ENCODE peak calls at places on chromosomes 12 and 14, in five cellular contexts. One of them, this sample, is unnamed.

GRCh38 chr12:542290-543113 is 82.8 kb downstream of the B4GALNT3 start:
- DNase-seq in HCT116: no peak
- DNase-seq in RWPE2: peak
- DNase-seq in NCI-H69: peak
- DNase-seq in NCI-H510A treated with DMSO at 0.1 percent for 48 hours: no peak
- DNase-seq in this sample: peak

GRCh38 chr12:1220127-1221092 is 229.4 kb downstream of the ERC1 start:
- DNase-seq in NCI-H69: peak
- DNase-seq in HCT116: no peak
- DNase-seq in NCI-H510A treated with DMSO at 0.1 percent for 48 hours: peak
- DNase-seq in RWPE2: no peak
- DNase-seq in this sample: no peak

GRCh38 chr12:49261726-49262125 is 3.2 kb upstream of the TUBA1C start:
- DNase-seq in NCI-H69: no peak
- DNase-seq in RWPE2: no peak
- DNase-seq in NCI-H510A treated with DMSO at 0.1 percent for 48 hours: no peak
- DNase-seq in HCT116: no peak
- DNase-seq in this sample: no peak

GRCh38 chr12:56722832-56723231 is 2.3 kb downstream of the NACA start:
- DNase-seq in RWPE2: no peak
- DNase-seq in HCT116: no peak
- DNase-seq in NCI-H510A treated with DMSO at 0.1 percent for 48 hours: no peak
- DNase-seq in NCI-H69: no peak
- DNase-seq in this sample: no peak

GRCh38 chr14:54627718-54628345 is 60.9 kb downstream of the SAMD4A start:
- DNase-seq in NCI-H69: no peak
- DNase-seq in RWPE2: no peak
- DNase-seq in HCT116: no peak
- DNase-seq in NCI-H510A treated with DMSO at 0.1 percent for 48 hours: no peak
- DNase-seq in this sample: peak

GRCh38 chr12:107355612-107356011 is 262.3 kb upstream of the CRY1 start:
- DNase-seq in HCT116: no peak
- DNase-seq in NCI-H510A treated with DMSO at 0.1 percent for 48 hours: no peak
- DNase-seq in NCI-H69: no peak
- DNase-seq in RWPE2: no peak
- DNase-seq in this sample: no peak

GRCh38 chr12:127363392-127363791 is 903.6 kb upstream of the TMEM132C start:
- DNase-seq in NCI-H510A treated with DMSO at 0.1 percent for 48 hours: no peak
- DNase-seq in HCT116: peak
- DNase-seq in NCI-H69: peak
- DNase-seq in RWPE2: no peak
- DNase-seq in this sample: no peak

GRCh38 chr14:26385302-26385701 is 212.5 kb downstream of the NOVA1 start:
- DNase-seq in RWPE2: no peak
- DNase-seq in NCI-H69: no peak
- DNase-seq in NCI-H510A treated with DMSO at 0.1 percent for 48 hours: no peak
- DNase-seq in HCT116: no peak
- DNase-seq in this sample: no peak

GRCh38 chr12:1731019-1731687 is 40.3 kb downstream of the ADIPOR2 start:
- DNase-seq in NCI-H510A treated with DMSO at 0.1 percent for 48 hours: no peak
- DNase-seq in RWPE2: no peak
- DNase-seq in HCT116: no peak
- DNase-seq in NCI-H69: no peak
- DNase-seq in this sample: no peak

GRCh38 chr14:67137744-67138371 is 51.4 kb upstream of the GARIN2 start:
- DNase-seq in RWPE2: no peak
- DNase-seq in NCI-H510A treated with DMSO at 0.1 percent for 48 hours: no peak
- DNase-seq in NCI-H69: peak
- DNase-seq in HCT116: no peak
- DNase-seq in this sample: no peak

GRCh38 chr12:47082283-47082962 is 2.7 kb upstream of the AMIGO2 start:
- DNase-seq in HCT116: no peak
- DNase-seq in NCI-H510A treated with DMSO at 0.1 percent for 48 hours: no peak
- DNase-seq in NCI-H69: no peak
- DNase-seq in RWPE2: no peak
- DNase-seq in this sample: no peak

This sample was measured in nephron progenitor cell.